ENCODE peak calls at places on chromosomes 7 and 10, in four cellular contexts. U is K562, N is HepG2, H is GM12878. W is an unnamed sample.
A peak's percentile ranks its signal among the peaks of the same experiment; 100 is the strongest.

GRCh38 chr10:113820507-113820906 is 33.4 kb downstream of the DCLRE1A start:
- DNase-seq in U (peak; percentile 15), N (no peak), H (no peak), W (peak; percentile 42)

GRCh38 chr7:20346577-20346976 is 15.9 kb downstream of the ITGB8 start:
- DNase-seq in U (no peak), N (no peak), H (no peak), W (no peak)

GRCh38 chr10:98391065-98391464 is 23.9 kb downstream of the PYROXD2 start:
- DNase-seq in U (no peak), N (no peak), H (no peak), W (no peak)

GRCh38 chr10:104246981-104247380 is 7.7 kb upstream of the GSTO1 start:
- DNase-seq in U (no peak), N (no peak), H (no peak), W (no peak)

GRCh38 chr7:131619336-131620305 is 63.2 kb upstream of the PODXL start:
- DNase-seq in U (no peak), N (no peak), H (no peak), W (no peak)

GRCh38 chr7:776992-777520 is 50.0 kb upstream of the PRKAR1B start:
- DNase-seq in U (no peak), N (no peak), H (no peak), W (no peak)

GRCh38 chr7:99224263-99224947 is 16.5 kb upstream of the KPNA7 start:
- DNase-seq in U (peak; percentile 66), N (peak; percentile 54), H (peak; percentile 1), W (no peak)

GRCh38 chr7:12436896-12437535 is 33.4 kb upstream of the VWDE start:
- DNase-seq in U (no peak), N (no peak), H (no peak), W (no peak)

GRCh38 chr10:89869180-89869579 is 167.8 kb downstream of the KIF20B start:
- DNase-seq in U (no peak), N (no peak), H (no peak), W (no peak)

GRCh38 chr7:24720283-24720682 is 37.0 kb downstream of the GSDME start:
- DNase-seq in U (no peak), N (no peak), H (no peak), W (no peak)

GRCh38 chr7:150716368-150716767 is at the start of gene GIMAP1:
- DNase-seq in U (no peak), N (no peak), H (no peak), W (no peak)

GRCh38 chr7:130695840-130696239 is 9.5 kb upstream of the TSGA13 start:
- DNase-seq in U (peak; percentile 41), N (peak; percentile 36), H (no peak), W (peak; percentile 10)

GRCh38 chr7:150988230-150989226 is 2.3 kb upstream of the NOS3 start:
- DNase-seq in U (peak; percentile 89), N (no peak), H (no peak), W (peak; percentile 93)

GRCh38 chr10:44473146-44473545 is 88.2 kb upstream of the CXCL12 start:
- DNase-seq in U (no peak), N (no peak), H (no peak), W (no peak)

GRCh38 chr7:93476491-93477344 is 97.8 kb downstream of the CALCR start:
- DNase-seq in U (no peak), N (no peak), H (no peak), W (no peak)

GRCh38 chr10:29783211-29783947 is 148.6 kb upstream of the SVIL start:
- DNase-seq in U (no peak), N (no peak), H (no peak), W (no peak)
- TF ChIP-seq BHLHE40 in U (no peak), N (no peak), H (no peak), W (no peak)

DNA sequence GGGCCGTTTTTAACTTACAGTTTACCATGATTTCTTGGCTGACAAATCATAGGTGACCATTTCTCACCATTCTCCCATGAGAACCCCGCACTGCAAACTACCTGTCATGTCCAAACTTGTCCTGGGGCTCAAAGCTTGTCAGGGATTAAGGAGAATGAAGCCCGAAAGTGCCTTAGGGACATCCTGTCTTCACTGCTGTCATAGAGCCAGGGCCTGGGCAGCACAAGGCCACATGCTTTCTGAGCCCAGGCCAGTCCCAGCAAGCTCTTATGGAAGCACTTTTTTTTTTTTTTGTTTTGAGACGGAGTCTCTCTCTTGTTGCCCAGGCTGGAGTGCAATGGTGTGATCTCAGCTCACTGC is 33.9 kb downstream of the CCM2 start:
- DNase-seq in U (no peak), N (no peak), H (no peak), W (no peak)
- TF ChIP-seq FOXK2 in U (no peak), N (no peak), H (no peak), W (no peak)

GRCh38 chr7:101862280-101863220 is 45.1 kb downstream of the CUX1 start:
- DNase-seq in U (peak; percentile 68), N (peak; percentile 77), H (no peak), W (peak; percentile 64)
- TF ChIP-seq BHLHE40 in U (peak; percentile 46), N (no peak), H (no peak), W (no peak)

GRCh38 chr10:17851611-17852010 is 42.5 kb downstream of the MRC1 start:
- DNase-seq in U (no peak), N (no peak), H (no peak), W (no peak)
- TF ChIP-seq FOXK2 in U (no peak), N (no peak), H (no peak), W (no peak)

GRCh38 chr7:134454277-134454676 is 4.6 kb downstream of the AKR1B1 start:
- DNase-seq in U (no peak), N (no peak), H (no peak), W (no peak)
- TF ChIP-seq BHLHE40 in U (no peak), N (no peak), H (no peak), W (no peak)

DNA sequence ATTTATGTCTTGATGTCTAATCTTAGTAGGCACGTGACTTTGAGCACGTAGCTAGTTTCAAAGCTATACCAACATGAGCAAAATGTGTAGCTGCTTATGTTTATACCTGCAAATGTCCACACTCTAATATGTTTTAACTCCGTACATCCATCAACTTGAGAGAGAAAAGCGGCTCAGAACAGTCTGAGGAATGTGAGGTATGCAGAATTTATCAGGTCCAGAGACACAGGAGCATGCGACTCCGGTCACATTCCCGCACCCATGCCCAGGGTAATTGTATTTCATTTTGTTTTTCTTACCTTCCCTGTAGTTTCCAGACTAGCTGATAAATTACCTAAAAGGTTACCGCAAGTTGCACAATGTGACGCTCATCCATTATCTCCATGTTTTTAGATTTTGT is 39.9 kb downstream of the SVOPL start:
- DNase-seq in U (no peak), N (peak; percentile 45), H (no peak), W (no peak)
- TF ChIP-seq FOXK2 in U (no peak), N (no peak), H (no peak), W (no peak)

DNA sequence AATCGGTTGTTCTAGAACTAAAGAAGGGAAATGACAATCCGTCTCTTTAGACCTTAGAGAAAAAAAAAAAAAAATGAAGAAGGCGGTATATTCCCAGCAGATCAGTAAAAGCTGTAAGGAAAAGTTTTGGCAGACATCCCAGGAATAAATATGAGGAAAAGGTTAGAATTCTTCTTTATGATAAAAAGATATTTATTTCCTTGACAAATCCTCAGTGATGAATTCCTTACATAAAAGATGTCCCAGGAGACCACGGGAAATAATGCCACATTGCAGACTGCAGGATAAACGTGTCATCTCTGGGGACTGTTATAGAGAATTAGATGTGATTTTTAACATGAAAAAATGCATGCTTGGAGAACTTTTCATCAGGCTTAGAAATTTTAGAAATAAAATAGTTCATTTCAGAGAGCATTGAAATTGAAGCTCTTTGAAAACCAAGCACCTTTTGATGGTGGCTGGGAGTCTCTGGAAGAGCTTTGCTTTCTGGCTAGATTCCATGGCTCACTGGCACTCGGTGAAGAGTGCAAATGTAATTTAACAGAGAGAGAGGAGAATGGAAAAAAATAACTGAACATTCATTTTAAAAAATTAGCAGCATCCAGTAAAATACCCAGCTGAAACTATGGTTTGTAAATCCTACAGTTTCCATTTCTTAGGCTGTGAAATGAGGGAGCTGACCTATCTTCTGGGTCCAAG is 98.2 kb downstream of the PRPF18 start:
- DNase-seq in U (no peak), N (no peak), H (no peak), W (no peak)
- TF ChIP-seq BHLHE40 in U (no peak), N (no peak), H (no peak), W (no peak)